ENCODE peak calls at places on chromosomes 5 and 9, in five cellular contexts. L is left ventricle myocardium inferior; H is adrenal gland; T is CD8-positive, alpha-beta T cell; D is mucosa of descending colon. R is an unnamed sample.

GRCh38 chr9:70229579-70229978 is 29.2 kb upstream of the SMC5 start:
- DNase-seq in L (no peak), H (no peak), T (no peak), D (no peak), R (no peak)

GRCh38 chr5:43874772-43875171 is 271.8 kb downstream of the NNT start:
- DNase-seq in L (no peak), H (no peak), T (no peak), D (no peak), R (no peak)

GRCh38 chr9:111740739-111741138 is 54.0 kb downstream of the SHOC1 start:
- DNase-seq in L (no peak), H (no peak), T (no peak), D (no peak), R (no peak)

GRCh38 chr9:27499481-27499880 is 24.6 kb upstream of the IFNK start:
- DNase-seq in L (no peak), H (no peak), T (no peak), D (no peak), R (no peak)

GRCh38 chr9:125681086-125681622 is 25.9 kb downstream of the MAPKAP1 start:
- DNase-seq in L (no peak), H (no peak), T (no peak), D (no peak), R (no peak)

GRCh38 chr5:133460172-133460758 is 152.1 kb downstream of the FSTL4 start:
- DNase-seq in L (no peak), H (no peak), T (no peak), D (no peak), R (no peak)

GRCh38 chr9:131739988-131740648 is at the start of gene RAPGEF1:
- DNase-seq in L (peak; percentile 76), H (peak; percentile 83), T (peak; percentile 75), D (peak; percentile 83), R (peak; percentile 34)

GRCh38 chr5:80057121-80057520 is 22.0 kb downstream of the THBS4 start:
- DNase-seq in L (no peak), H (no peak), T (no peak), D (no peak), R (no peak)

GRCh38 chr9:92808726-92809451 is 44.3 kb upstream of the BICD2 start:
- DNase-seq in L (peak; percentile 55), H (peak; percentile 53), T (peak; percentile 43), D (peak; percentile 72), R (peak; percentile 70)

GRCh38 chr9:127546125-127546832 is 65.8 kb upstream of the STXBP1 start:
- DNase-seq in L (no peak), H (no peak), T (peak; percentile 11), D (no peak), R (no peak)

GRCh38 chr9:21317956-21318923 is 13.1 kb upstream of the IFNA5 start:
- DNase-seq in L (no peak), H (peak; percentile 30), T (no peak), D (no peak), R (no peak)

GRCh38 chr9:114836769-114837168 is 30.9 kb upstream of the TNFSF15 start:
- DNase-seq in L (no peak), H (no peak), T (no peak), D (no peak), R (no peak)

GRCh38 chr5:65867509-65868195 is 58.7 kb upstream of the ERBIN start:
- DNase-seq in L (no peak), H (no peak), T (no peak), D (no peak), R (no peak)

GRCh38 chr5:96024683-96025475 is 63.2 kb upstream of the ELL2 start:
- DNase-seq in L (no peak), H (no peak), T (no peak), D (no peak), R (no peak)

GRCh38 chr5:138647261-138647788 is 72.1 kb upstream of the HSPA9 start:
- DNase-seq in L (no peak), H (no peak), T (no peak), D (no peak), R (no peak)

GRCh38 chr5:1919209-1919566 is 36.5 kb upstream of the IRX4 start:
- DNase-seq in L (no peak), H (no peak), T (no peak), D (no peak), R (no peak)

GRCh38 chr5:99019812-99020697 is 91.2 kb upstream of the CHD1 start:
- DNase-seq in L (no peak), H (no peak), T (no peak), D (no peak), R (no peak)

GRCh38 chr5:74409737-74410136 is 230.8 kb downstream of the ENC1 start:
- DNase-seq in L (no peak), H (no peak), T (no peak), D (no peak), R (no peak)

GRCh38 chr9:127423591-127423933 is 620 bp upstream of the ZNF79 start:
- DNase-seq in L (no peak), H (no peak), T (no peak), D (no peak), R (no peak)

GRCh38 chr5:150082364-150082763 is 4.0 kb downstream of the CSF1R start:
- DNase-seq in L (no peak), H (no peak), T (no peak), D (no peak), R (no peak)
- H3K4me1 ChIP-seq in L (no peaks in the 10 kb centered on the region), H (no peaks in the 10 kb centered on the region), T (peaks cover 6% of the 10 kb centered on the region), D (no peaks in the 10 kb centered on the region), R (no peaks in the 10 kb centered on the region)

GRCh38 chr5:179115307-179115706 is 55.1 kb downstream of the ZNF354C start:
- DNase-seq in L (no peak), H (no peak), T (no peak), D (no peak), R (no peak)
- H3K9me3 ChIP-seq in L (peaks cover 76% of the 10 kb centered on the region), H (no peaks in the 10 kb centered on the region), T (no peaks in the 10 kb centered on the region), D (peaks cover 44% of the 10 kb centered on the region), R (peaks cover 75% of the 10 kb centered on the region)

DNA sequence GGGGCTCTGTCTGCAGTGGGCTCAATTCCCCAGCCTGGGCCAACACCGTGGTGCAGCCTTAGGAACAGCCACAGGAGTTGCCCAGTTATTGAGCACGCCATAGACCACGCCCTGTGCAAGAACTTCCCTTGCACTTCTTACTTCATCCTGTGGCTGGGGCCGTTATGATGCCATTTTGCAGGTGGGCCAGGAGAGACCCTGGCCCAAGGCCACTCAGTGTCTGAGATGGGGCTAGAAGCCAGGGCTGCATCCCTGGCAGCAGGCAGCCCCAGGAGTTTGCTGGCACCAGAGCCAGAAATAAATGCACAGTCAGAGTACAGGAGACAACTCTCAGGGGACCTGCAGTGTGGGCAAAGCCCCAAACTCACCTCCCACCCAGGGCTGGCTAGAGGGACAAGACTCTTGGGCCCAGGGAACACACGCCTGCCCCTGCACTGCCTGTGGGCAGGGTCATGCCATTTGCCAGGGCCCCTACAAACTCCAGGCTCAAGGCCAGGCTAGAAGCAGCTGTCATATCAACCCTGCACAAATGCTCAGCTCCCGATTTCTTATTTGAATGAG is 6.7 kb downstream of the CORO2A start:
- DNase-seq in L (no peak), H (no peak), T (no peak), D (no peak), R (no peak)
- H3K4me1 ChIP-seq in L (no peaks in the 10 kb centered on the region), H (no peaks in the 10 kb centered on the region), T (peaks cover 17% of the 10 kb centered on the region), D (no peaks in the 10 kb centered on the region), R (no peaks in the 10 kb centered on the region)

DNA sequence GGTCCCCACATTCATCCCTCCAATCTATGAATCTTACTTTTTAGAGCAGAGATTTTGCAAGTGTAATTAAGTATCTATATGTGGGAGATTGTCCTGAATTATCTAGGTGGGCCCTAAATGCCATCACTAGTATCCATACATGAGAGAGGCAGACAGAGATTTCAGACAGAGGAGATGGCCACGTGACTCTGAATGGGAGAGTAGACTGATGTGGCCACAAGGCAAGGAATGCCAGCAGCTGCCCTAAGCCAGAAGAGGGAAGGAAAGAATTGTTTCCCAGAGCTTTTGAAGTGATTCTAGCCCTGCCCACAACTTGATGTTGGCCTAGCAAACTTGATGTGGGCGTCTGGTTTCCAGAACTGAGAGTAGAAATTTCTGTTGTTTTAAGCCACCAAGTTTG is 90.1 kb upstream of the PCAT7 start:
- DNase-seq in L (no peak), H (no peak), T (no peak), D (no peak), R (no peak)
- H3K9me3 ChIP-seq in L (peaks cover 53% of the 10 kb centered on the region), H (peaks cover 9% of the 10 kb centered on the region), T (peaks cover 5% of the 10 kb centered on the region), D (peaks cover 15% of the 10 kb centered on the region), R (peaks cover 5% of the 10 kb centered on the region)

DNA sequence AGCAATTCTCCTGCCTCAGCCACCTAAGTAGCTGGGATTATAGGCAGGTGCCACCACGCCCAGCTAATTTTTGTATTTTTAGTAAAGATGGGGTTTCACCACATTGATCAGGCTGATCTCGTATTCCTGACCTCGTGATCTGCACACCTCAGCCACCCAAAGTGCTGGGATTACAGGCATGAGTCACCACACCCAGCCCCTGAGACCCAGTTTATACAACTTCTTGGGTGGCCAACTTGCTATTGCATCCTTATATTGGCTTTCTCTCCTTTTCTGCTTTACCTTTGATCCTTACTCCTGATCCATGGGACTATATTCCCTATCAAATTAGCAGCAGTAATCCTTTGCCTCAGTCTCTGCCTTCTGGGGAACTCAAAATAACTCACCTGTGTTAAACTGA is 659.1 kb downstream of the PRELID2 start:
- DNase-seq in L (no peak), H (no peak), T (no peak), D (no peak), R (no peak)
- H3K4me1 ChIP-seq in L (no peaks in the 10 kb centered on the region), H (no peaks in the 10 kb centered on the region), T (no peaks in the 10 kb centered on the region), D (no peaks in the 10 kb centered on the region), R (no peaks in the 10 kb centered on the region)

GRCh38 chr9:13386935-13387667 is 107.6 kb upstream of the MPDZ start:
- DNase-seq in L (no peak), H (no peak), T (no peak), D (no peak), R (no peak)

GRCh38 chr9:13386324-13386723 is 106.8 kb upstream of the MPDZ start:
- DNase-seq in L (peak; percentile 19), H (no peak), T (no peak), D (no peak), R (no peak)

GRCh38 chr9:13387668-13388124 is 108.2 kb upstream of the MPDZ start:
- DNase-seq in L (no peak), H (no peak), T (no peak), D (no peak), R (no peak)

GRCh38 chr9:13383216-13383615 is 103.7 kb upstream of the MPDZ start:
- DNase-seq in L (no peak), H (no peak), T (no peak), D (no peak), R (no peak)

GRCh38 chr9:13388157-13388556 is 108.7 kb upstream of the MPDZ start:
- DNase-seq in L (no peak), H (peak; percentile 68), T (no peak), D (no peak), R (no peak)
- H3K9me3 ChIP-seq in L (peaks cover 54% of the 10 kb centered on the region), H (no peaks in the 10 kb centered on the region), T (no peaks in the 10 kb centered on the region), D (no peaks in the 10 kb centered on the region), R (peaks cover 19% of the 10 kb centered on the region)

DNA sequence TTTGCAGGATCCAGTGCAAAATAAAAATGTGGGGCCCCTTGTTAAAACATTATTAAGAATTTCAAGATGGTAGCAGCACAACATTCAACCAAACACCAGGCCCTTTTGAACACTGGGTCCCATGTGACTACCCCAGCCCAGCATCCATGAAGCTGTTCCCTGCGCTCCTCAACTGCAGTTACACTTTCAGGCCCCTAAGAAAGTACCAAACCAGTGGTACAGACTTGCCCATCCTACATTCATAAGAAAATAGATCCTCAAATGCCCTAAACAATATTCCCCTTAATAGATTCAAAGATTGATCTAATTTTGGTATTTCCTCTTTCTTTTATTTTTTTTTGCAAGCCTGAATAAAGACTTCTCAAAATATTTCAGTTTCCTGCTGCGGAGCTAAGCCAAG is 201.7 kb downstream of the EFNA5 start:
- DNase-seq in L (no peak), H (no peak), T (no peak), D (no peak), R (no peak)
- H3K4me1 ChIP-seq in L (peaks cover 66% of the 10 kb centered on the region), H (no peaks in the 10 kb centered on the region), T (peaks cover 3% of the 10 kb centered on the region), D (peaks cover 7% of the 10 kb centered on the region), R (no peaks in the 10 kb centered on the region)